ENCODE peak calls at places on chromosomes 6 and 20, in seven cellular contexts. U is IMR-90, M is dorsolateral prefrontal cortex, F is glutamatergic neuron, L is hypothalamus, T is A549, O is upper lobe of right lung. Z is an unnamed sample.
A peak's percentile ranks its signal among the peaks of the same experiment; 100 is the strongest.

GRCh38 chr20:50113420-50114224 is 672 bp upstream of the UBE2V1 start:
- DNase-seq in U (no peak), M (no peak), F (no peak), L (no peak), T (no peak), O (no peak), Z (peak; percentile 38)

GRCh38 chr20:1876217-1876921 is 18.8 kb upstream of the SIRPA start:
- DNase-seq in U (no peak), M (no peak), F (no peak), L (no peak), T (peak; percentile 31), O (no peak), Z (no peak)

GRCh38 chr20:44696315-44696714 is 18.9 kb upstream of the CCN5 start:
- DNase-seq in U (no peak), M (no peak), F (no peak), L (no peak), T (peak; percentile 52), O (no peak), Z (no peak)

GRCh38 chr6:25014806-25015560 is 79.2 kb upstream of the RIPOR2 start:
- DNase-seq in U (peak; percentile 78), M (peak; percentile 70), F (no peak), L (no peak), T (peak; percentile 6), O (no peak), Z (peak; percentile 87)

GRCh38 chr6:42569102-42570028 is 5.5 kb downstream of the UBR2 start:
- DNase-seq in U (peak; percentile 95), M (no peak), F (no peak), L (no peak), T (peak; percentile 39), O (no peak), Z (peak; percentile 95)

GRCh38 chr20:31593221-31594001 is 11.7 kb upstream of the ID1 start:
- DNase-seq in U (peak; percentile 89), M (no peak), F (no peak), L (no peak), T (peak; percentile 100), O (peak; percentile 79), Z (peak; percentile 82)

GRCh38 chr6:94238868-94239267 is 819.5 kb upstream of the EPHA7 start:
- DNase-seq in U (no peak), M (no peak), F (no peak), L (no peak), T (no peak), O (no peak), Z (no peak)

GRCh38 chr6:31532644-31533454 is 4.1 kb downstream of the MCCD1 start:
- DNase-seq in U (no peak), M (no peak), F (no peak), L (no peak), T (no peak), O (no peak), Z (no peak)

GRCh38 chr6:149755300-149756260 is 6.0 kb downstream of the PCMT1 start:
- DNase-seq in U (no peak), M (no peak), F (no peak), L (no peak), T (no peak), O (no peak), Z (no peak)

GRCh38 chr20:32877507-32877906 is 18.8 kb downstream of the EFCAB8 start:
- DNase-seq in U (peak; percentile 80), M (no peak), F (no peak), L (no peak), T (no peak), O (no peak), Z (peak; percentile 74)

GRCh38 chr20:48879609-48880008 is 41.9 kb upstream of the ARFGEF2 start:
- DNase-seq in U (no peak), M (no peak), F (no peak), L (no peak), T (no peak), O (no peak), Z (peak; percentile 33)

GRCh38 chr6:152267967-152268845 is 369.0 kb downstream of the SYNE1 start:
- DNase-seq in U (no peak), M (no peak), F (no peak), L (no peak), T (peak; percentile 3), O (no peak), Z (peak; percentile 14)

GRCh38 chr6:117477988-117478852 is 4.3 kb upstream of the DCBLD1 start:
- DNase-seq in U (no peak), M (peak; percentile 14), F (no peak), L (peak; percentile 5), T (peak; percentile 43), O (no peak), Z (peak; percentile 22)

GRCh38 chr6:100167585-100167984 is 173.6 kb upstream of the MCHR2 start:
- DNase-seq in U (no peak), M (no peak), F (no peak), L (no peak), T (no peak), O (no peak), Z (no peak)

GRCh38 chr6:11522819-11523218 is 14.7 kb upstream of the TMEM170B start:
- DNase-seq in U (no peak), M (no peak), F (no peak), L (no peak), T (no peak), O (no peak), Z (no peak)

GRCh38 chr6:112691289-112691688 is 344.2 kb downstream of the RFPL4B start:
- DNase-seq in U (peak; percentile 91), M (no peak), F (no peak), L (peak; percentile 6), T (peak; percentile 53), O (no peak), Z (peak; percentile 95)

Z was measured in iris pigment epithelial cell.